ENCODE peak calls at places on chromosomes 6 and 20, in ten cellular contexts. J, O, V, H, K, I, A, G, W and S are unnamed samples.

GRCh38 chr20:53402233-53403005 is 191.2 kb downstream of the ZNF217 start:
- DNase-seq in J (no peak), O (no peak), V (no peak), H (no peak), K (no peak), I (no peak), A (no peak), G (no peak), W (no peak), S (no peak)

GRCh38 chr6:90169328-90169886 is 127.2 kb downstream of the BACH2 start:
- DNase-seq in J (no peak), O (no peak), V (no peak), H (no peak), K (no peak), I (no peak), A (no peak), G (no peak), W (no peak), S (no peak)

GRCh38 chr6:4581468-4582420 is 194.5 kb upstream of the CDYL start:
- DNase-seq in J (no peak), O (no peak), V (no peak), H (peak; percentile 44), K (no peak), I (peak; percentile 97), A (no peak), G (no peak), W (no peak), S (no peak)

GRCh38 chr6:156009656-156010055 is 554.0 kb upstream of the NOX3 start:
- DNase-seq in J (no peak), O (peak; percentile 43), V (no peak), H (no peak), K (no peak), I (no peak), A (no peak), G (no peak), W (no peak), S (no peak)

GRCh38 chr20:2865630-2866029 is 7.7 kb upstream of the PTPRA start:
- DNase-seq in J (no peak), O (no peak), V (no peak), H (no peak), K (peak; percentile 67), I (no peak), A (no peak), G (no peak), W (no peak), S (no peak)

GRCh38 chr6:71345505-71345904 is 56.9 kb downstream of the OGFRL1 start:
- DNase-seq in J (no peak), O (no peak), V (no peak), H (no peak), K (no peak), I (no peak), A (no peak), G (no peak), W (no peak), S (no peak)

GRCh38 chr6:11983306-11983705 is 28.8 kb upstream of the HIVEP1 start:
- DNase-seq in J (no peak), O (no peak), V (no peak), H (no peak), K (no peak), I (no peak), A (no peak), G (no peak), W (no peak), S (no peak)

GRCh38 chr6:42370323-42370985 is 81.3 kb downstream of the TRERF1 start:
- DNase-seq in J (no peak), O (no peak), V (no peak), H (no peak), K (no peak), I (no peak), A (no peak), G (no peak), W (no peak), S (no peak)

GRCh38 chr20:36528176-36528874 is 13.0 kb upstream of the MYL9 start:
- DNase-seq in J (no peak), O (no peak), V (no peak), H (no peak), K (no peak), I (no peak), A (no peak), G (no peak), W (no peak), S (no peak)

GRCh38 chr6:139927236-139927635 is 552.8 kb upstream of the CITED2 start:
- DNase-seq in J (no peak), O (peak; percentile 85), V (no peak), H (no peak), K (no peak), I (peak; percentile 96), A (no peak), G (no peak), W (no peak), S (no peak)

GRCh38 chr6:149235130-149235561 is 82.4 kb upstream of the TAB2 start:
- DNase-seq in J (no peak), O (peak; percentile 82), V (peak; percentile 26), H (no peak), K (peak; percentile 91), I (peak; percentile 78), A (no peak), G (no peak), W (no peak), S (no peak)

GRCh38 chr6:38319259-38320255 is 320.2 kb downstream of the BTBD9 start:
- DNase-seq in J (no peak), O (no peak), V (no peak), H (peak; percentile 16), K (no peak), I (no peak), A (no peak), G (no peak), W (no peak), S (no peak)

GRCh38 chr20:458766-459165 is 3.6 kb downstream of the TBC1D20 start:
- DNase-seq in J (no peak), O (no peak), V (no peak), H (no peak), K (peak; percentile 66), I (no peak), A (no peak), G (no peak), W (no peak), S (no peak)

GRCh38 chr6:109580519-109580918 is 97.5 kb upstream of the ZBTB24 start:
- DNase-seq in J (no peak), O (no peak), V (no peak), H (no peak), K (no peak), I (peak; percentile 4), A (no peak), G (no peak), W (no peak), S (no peak)